ENCODE peak calls at places on chromosomes 5 and 9, in six cellular contexts. J is H1, R is GM12878, N is GM12891, F is HepG2, I is K562. V is an unnamed sample.

GRCh38 chr5:9149988-9150387 is 395.9 kb downstream of the SEMA5A start:
- DNase-seq in J (no peak), R (no peak), N (no peak), F (no peak), I (no peak), V (no peak)

GRCh38 chr9:135886147-135886981 is 21.0 kb downstream of the CAMSAP1 start:
- DNase-seq in J (no peak), R (no peak), N (no peak), F (no peak), I (no peak), V (no peak)

GRCh38 chr9:20462410-20462809 is 159.9 kb downstream of the MLLT3 start:
- DNase-seq in J (no peak), R (no peak), N (no peak), F (no peak), I (no peak), V (no peak)

GRCh38 chr9:135552021-135552697 is 6.2 kb downstream of the OBP2A start:
- DNase-seq in J (no peak), R (no peak), N (no peak), F (no peak), I (no peak), V (no peak)

GRCh38 chr5:157233515-157233914 is 32.4 kb upstream of the CYFIP2 start:
- DNase-seq in J (no peak), R (no peak), N (no peak), F (no peak), I (no peak), V (no peak)

GRCh38 chr9:112332977-112333638 is at the start of gene PTBP3:
- DNase-seq in J (no peak), R (no peak), N (peak), F (peak), I (peak), V (peak)

GRCh38 chr5:14112998-14113652 is 30.0 kb upstream of the TRIO start:
- DNase-seq in J (no peak), R (no peak), N (no peak), F (peak), I (no peak), V (no peak)

GRCh38 chr9:81968026-81968425 is 20.5 kb upstream of the SPATA31D1 start:
- DNase-seq in J (no peak), R (no peak), N (no peak), F (no peak), I (no peak), V (no peak)

GRCh38 chr9:135075234-135076142 is 12.0 kb upstream of the OLFM1 start:
- DNase-seq in J (no peak), R (no peak), N (no peak), F (no peak), I (no peak), V (no peak)

GRCh38 chr9:136110082-136111061 is 8.3 kb downstream of the TMEM250 start:
- DNase-seq in J (no peak), R (no peak), N (no peak), F (no peak), I (peak), V (no peak)

GRCh38 chr5:180099733-180100611 is 28.4 kb upstream of the RNF130 start:
- DNase-seq in J (no peak), R (no peak), N (no peak), F (no peak), I (no peak), V (no peak)

GRCh38 chr5:142551242-142552067 is 134.4 kb downstream of the FGF1 start:
- DNase-seq in J (peak), R (no peak), N (no peak), F (no peak), I (no peak), V (no peak)

GRCh38 chr5:97231025-97231636 is 48.1 kb upstream of the RIOK2 start:
- DNase-seq in J (no peak), R (peak), N (no peak), F (peak), I (peak), V (peak)

GRCh38 chr5:120599576-120599975 is 135.5 kb downstream of the PRR16 start:
- DNase-seq in J (no peak), R (no peak), N (no peak), F (no peak), I (no peak), V (no peak)

GRCh38 chr5:56152437-56152836 is 80.7 kb downstream of the ANKRD55 start:
- DNase-seq in J (no peak), R (peak), N (no peak), F (peak), I (no peak), V (no peak)

GRCh38 chr9:135008416-135008815 is 79.1 kb upstream of the OLFM1 start:
- DNase-seq in J (no peak), R (no peak), N (no peak), F (no peak), I (no peak), V (no peak)

GRCh38 chr9:96219615-96220257 is 82.2 kb downstream of the HSD17B3 start:
- DNase-seq in J (no peak), R (no peak), N (no peak), F (no peak), I (peak), V (peak)

GRCh38 chr5:95837492-95837891 is 15.0 kb upstream of the GLRX start:
- DNase-seq in J (no peak), R (no peak), N (no peak), F (no peak), I (no peak), V (no peak)

DNA sequence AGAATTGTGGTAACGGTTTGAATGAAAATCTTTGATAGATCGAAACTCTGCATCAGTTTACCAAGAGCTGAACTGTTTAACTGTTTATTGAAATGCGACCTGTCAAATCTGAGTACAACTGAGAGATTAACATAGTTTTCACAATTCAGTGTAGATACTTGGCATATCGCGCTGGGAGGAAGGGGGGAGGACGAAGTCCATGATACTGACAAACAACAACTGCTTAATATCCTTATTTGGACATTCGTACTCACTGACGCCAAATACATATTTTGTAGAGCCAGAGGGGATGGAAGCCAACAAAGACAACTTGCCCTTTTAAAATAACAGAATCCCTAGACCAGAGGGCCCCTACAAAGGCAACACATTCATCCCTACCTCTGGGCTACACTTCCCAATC is 93.2 kb downstream of the GLIS3 start:
- DNase-seq in J (no peak), R (no peak), N (no peak), F (no peak), I (no peak), V (no peak)
- TF ChIP-seq POLR2A in J (no peak), R (no peak), N (no peak), F (no peak), I (no peak), V (no peak)

DNA sequence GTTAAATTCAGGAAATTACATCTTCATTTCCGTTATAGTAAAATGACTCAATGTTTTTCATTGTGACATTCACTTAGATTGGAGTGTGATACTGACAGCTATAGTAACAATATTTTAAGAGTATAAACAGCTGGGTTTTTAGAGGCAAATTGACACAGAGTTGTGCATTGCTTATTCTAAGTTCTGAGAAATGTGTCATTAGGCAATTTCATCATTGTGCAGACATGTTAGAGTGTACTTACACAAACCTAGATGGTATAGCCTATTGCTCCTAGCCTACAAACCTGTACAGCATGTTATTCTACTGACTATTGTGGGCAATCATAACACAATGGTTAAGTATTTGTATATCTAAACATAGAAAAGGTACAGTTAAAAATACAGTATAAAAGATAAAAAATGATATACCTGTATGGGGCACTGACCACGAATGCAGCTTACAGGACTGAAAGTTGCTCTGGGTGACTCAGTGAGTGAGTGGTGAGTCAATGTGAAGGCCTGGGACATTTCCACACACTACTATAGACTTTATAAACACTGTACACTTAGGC is 132.7 kb downstream of the PDE4D start:
- DNase-seq in J (no peak), R (no peak), N (no peak), F (no peak), I (no peak), V (no peak)
- TF ChIP-seq TAF1 in J (no peak), R (no peak), N (no peak), F (no peak), I (no peak), V (no peak)

GRCh38 chr5:150758534-150759333 is at the start of gene DCTN4:
- DNase-seq in J (peak), R (peak), N (peak), F (peak), I (peak), V (peak)
- TF ChIP-seq POLR2A in J (peak), R (peak), N (peak), F (peak), I (peak), V (peak)

DNA sequence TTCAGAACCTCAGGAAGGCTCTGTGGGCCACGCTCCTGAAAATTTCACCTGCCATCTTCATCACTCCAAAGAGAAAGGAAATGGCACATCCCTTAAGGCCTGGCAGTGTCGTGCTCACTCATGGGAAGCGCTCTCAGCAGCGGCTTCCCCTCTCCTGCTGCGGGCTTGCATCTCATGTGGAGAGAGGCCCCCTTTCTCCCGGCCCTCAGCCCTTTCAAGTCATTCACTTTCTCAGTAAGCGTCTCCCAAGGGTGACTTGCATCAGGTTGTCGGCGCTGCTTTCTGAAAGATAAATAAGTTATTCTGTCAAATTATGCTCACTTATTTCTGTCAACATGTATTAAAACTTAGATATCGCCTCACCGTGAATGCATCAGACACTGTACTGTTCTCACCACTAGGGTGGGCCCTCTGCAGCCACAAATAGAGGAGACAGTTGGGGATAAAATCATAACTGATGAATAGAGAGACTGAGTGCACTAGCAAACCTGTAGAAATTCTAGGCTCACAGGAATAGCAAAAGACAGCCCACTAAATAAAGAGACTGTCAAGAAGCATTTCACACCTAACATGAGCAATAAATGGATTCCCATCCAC is 174.6 kb downstream of the RFK start:
- DNase-seq in J (no peak), R (no peak), N (no peak), F (no peak), I (no peak), V (no peak)
- TF ChIP-seq TAF1 in J (no peak), R (no peak), N (no peak), F (no peak), I (no peak), V (no peak)

GRCh38 chr9:126914458-126915280 is at the start of gene RALGPS1:
- DNase-seq in J (peak), R (peak), N (peak), F (peak), I (peak), V (peak)
- TF ChIP-seq POLR2A in J (no peak), R (no peak), N (no peak), F (no peak), I (no peak), V (no peak)

GRCh38 chr5:134370306-134370870 is 981 bp upstream of the UBE2B start:
- DNase-seq in J (no peak), R (no peak), N (no peak), F (no peak), I (no peak), V (no peak)
- TF ChIP-seq TAF1 in J (no peak), R (no peak), N (no peak), F (no peak), I (no peak), V (no peak)

GRCh38 chr5:136032564-136032963 is 3.8 kb downstream of the TGFBI start:
- DNase-seq in J (no peak), R (no peak), N (no peak), F (peak), I (no peak), V (no peak)
- TF ChIP-seq POLR2A in J (no peak), R (no peak), N (no peak), F (no peak), I (no peak), V (no peak)

DNA sequence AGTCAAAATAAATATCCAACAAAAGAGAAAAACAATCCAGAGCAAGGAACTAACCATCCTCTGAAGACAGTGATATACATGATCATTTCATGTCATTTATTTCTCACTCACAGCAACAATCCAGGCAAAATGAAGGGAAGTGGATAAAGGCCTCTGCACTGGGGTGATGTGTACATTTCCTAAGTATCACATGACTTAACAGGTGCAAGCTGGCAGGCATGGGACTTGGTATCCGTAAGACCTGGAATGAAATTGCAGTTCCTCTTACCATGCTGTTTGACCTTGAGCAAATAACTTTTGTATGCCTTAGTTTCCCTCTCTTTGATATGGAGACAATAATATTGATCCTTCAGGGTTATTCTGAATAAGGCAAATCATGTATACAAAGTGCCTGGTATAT is 77.6 kb downstream of the PRLR start:
- DNase-seq in J (no peak), R (no peak), N (no peak), F (no peak), I (no peak), V (no peak)
- TF ChIP-seq TAF1 in J (no peak), R (no peak), N (no peak), F (no peak), I (no peak), V (no peak)

DNA sequence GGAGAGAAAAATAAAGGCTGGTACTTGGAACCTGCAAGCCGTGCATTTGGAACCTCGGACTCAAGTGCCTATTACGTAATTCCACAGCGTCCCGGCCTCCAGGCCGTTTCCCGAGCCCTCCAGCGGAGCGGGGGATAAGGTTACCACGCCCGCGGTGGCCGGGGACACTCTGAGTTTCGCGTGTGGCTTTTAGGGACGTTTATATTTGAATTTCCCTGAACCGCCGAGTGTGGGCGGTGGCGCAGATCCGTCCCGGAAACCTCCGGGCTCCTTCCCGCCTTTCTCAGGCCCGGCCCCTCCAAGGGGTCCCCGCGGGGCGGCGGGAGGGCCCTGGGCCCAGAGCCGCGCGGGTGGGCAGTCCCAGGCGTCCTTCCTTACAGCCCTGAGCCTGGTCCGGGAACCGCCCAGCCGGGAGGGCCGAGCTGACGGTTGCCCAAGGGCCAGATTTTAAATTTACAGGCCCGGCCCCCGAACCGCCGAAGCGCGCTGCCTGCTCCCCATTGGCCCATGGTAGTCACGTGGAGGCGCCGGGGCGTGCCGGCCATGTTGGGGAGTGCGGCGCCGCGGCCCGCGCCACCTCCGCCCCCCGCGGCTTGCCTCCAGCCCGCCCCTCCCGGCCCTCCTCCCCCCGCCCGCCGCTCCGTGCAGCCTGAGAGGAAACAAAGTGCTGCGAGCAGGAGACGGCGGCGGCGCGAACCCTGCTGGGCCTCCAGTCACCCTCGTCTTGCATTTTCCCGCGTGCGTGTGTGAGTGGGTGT is at the start of gene LMNB1:
- DNase-seq in J (peak), R (peak), N (peak), F (peak), I (peak), V (peak)
- TF ChIP-seq POLR2A in J (peak), R (peak), N (peak), F (peak), I (peak), V (peak)